ENCODE peak calls at places on chromosomes 11 and 22, in five cellular contexts. L, U, P, R and S are unnamed samples.

GRCh38 chr11:34317666-34318065 is 40.1 kb downstream of the ABTB2 start:
- DNase-seq in L (no peak), U (no peak), P (no peak), R (no peak), S (no peak)

GRCh38 chr11:44018127-44018521 is 29.7 kb upstream of the ACCSL start:
- DNase-seq in L (no peak), U (no peak), P (no peak), R (no peak), S (no peak)

GRCh38 chr11:66835762-66836405 is 7.4 kb upstream of the RCE1 start:
- DNase-seq in L (no peak), U (no peak), P (no peak), R (no peak), S (no peak)

GRCh38 chr11:64249563-64250405 is 1.5 kb upstream of the PLCB3 start:
- DNase-seq in L (no peak), U (no peak), P (no peak), R (no peak), S (no peak)

GRCh38 chr22:34760276-34761008 is 305.5 kb upstream of the ISX start:
- DNase-seq in L (no peak), U (no peak), P (no peak), R (no peak), S (no peak)

GRCh38 chr11:13280777-13281176 is 3.2 kb downstream of the BMAL1 start:
- DNase-seq in L (no peak), U (no peak), P (no peak), R (no peak), S (no peak)

GRCh38 chr11:35274909-35275807 is 136.2 kb downstream of the CD44 start:
- DNase-seq in L (no peak), U (no peak), P (peak), R (peak), S (peak)

GRCh38 chr11:60914620-60915249 is 777 bp downstream of the TMEM109 start:
- DNase-seq in L (peak), U (no peak), P (peak), R (no peak), S (no peak)

GRCh38 chr11:86594746-86595145 is 77.7 kb downstream of the ME3 start:
- DNase-seq in L (no peak), U (no peak), P (peak), R (no peak), S (no peak)

GRCh38 chr22:28648792-28649191 is 30.8 kb downstream of the TTC28 start:
- DNase-seq in L (no peak), U (no peak), P (no peak), R (no peak), S (no peak)

GRCh38 chr11:76658231-76658630 is 12.3 kb downstream of the LRRC32 start:
- DNase-seq in L (no peak), U (no peak), P (no peak), R (no peak), S (no peak)

GRCh38 chr11:116078101-116078561 is 573.9 kb upstream of the CADM1 start:
- DNase-seq in L (peak), U (no peak), P (peak), R (no peak), S (no peak)

GRCh38 chr22:32409977-32410376 is 2.1 kb downstream of the RTCB start:
- DNase-seq in L (no peak), U (no peak), P (no peak), R (no peak), S (no peak)

GRCh38 chr22:36180038-36180880 is 19.7 kb upstream of the APOL3 start:
- DNase-seq in L (peak), U (peak), P (peak), R (peak), S (peak)

GRCh38 chr11:115985896-115986295 is 481.7 kb upstream of the CADM1 start:
- DNase-seq in L (no peak), U (no peak), P (no peak), R (no peak), S (no peak)

GRCh38 chr11:127074151-127074761 is 73.7 kb upstream of the KIRREL3 start:
- DNase-seq in L (peak), U (no peak), P (peak), R (no peak), S (peak)

GRCh38 chr11:11406652-11407051 is 53.6 kb upstream of the CSNK2A3 start:
- DNase-seq in L (no peak), U (no peak), P (no peak), R (no peak), S (no peak)

GRCh38 chr22:46501701-46502100 is 35.7 kb downstream of the CELSR1 start:
- DNase-seq in L (no peak), U (no peak), P (no peak), R (no peak), S (no peak)

GRCh38 chr11:125165664-125166346 is 1.3 kb downstream of the PKNOX2 start:
- DNase-seq in L (no peak), U (no peak), P (peak), R (no peak), S (no peak)

GRCh38 chr11:46640034-46640788 is 22.9 kb downstream of the ATG13 start:
- DNase-seq in L (no peak), U (no peak), P (no peak), R (no peak), S (no peak)

GRCh38 chr11:14583252-14584105 is 60.1 kb upstream of the PDE3B start:
- DNase-seq in L (peak), U (no peak), P (peak), R (no peak), S (no peak)

GRCh38 chr11:37623778-37624177 is 1025.7 kb upstream of the RAG2 start:
- DNase-seq in L (no peak), U (no peak), P (no peak), R (no peak), S (no peak)

GRCh38 chr11:3085052-3085451 is 27.8 kb upstream of the CARS1 start:
- DNase-seq in L (peak), U (no peak), P (no peak), R (no peak), S (no peak)

GRCh38 chr11:122979103-122979814 is 2.4 kb downstream of the BSX start:
- DNase-seq in L (no peak), U (no peak), P (peak), R (no peak), S (peak)

GRCh38 chr22:36022162-36022561 is 6.5 kb downstream of the RBFOX2 start:
- DNase-seq in L (no peak), U (no peak), P (no peak), R (no peak), S (no peak)

GRCh38 chr11:19756675-19757475 is 44.2 kb downstream of the NAV2 start:
- DNase-seq in L (no peak), U (no peak), P (peak), R (no peak), S (no peak)

GRCh38 chr11:27429740-27430451 is 42.7 kb downstream of the LGR4 start:
- DNase-seq in L (peak), U (no peak), P (no peak), R (no peak), S (no peak)

GRCh38 chr11:65844231-65844872 is 10.6 kb downstream of the SNX32 start:
- DNase-seq in L (no peak), U (no peak), P (no peak), R (no peak), S (no peak)

GRCh38 chr11:77201991-77202841 is 74.2 kb downstream of the MYO7A start:
- DNase-seq in L (no peak), U (no peak), P (no peak), R (no peak), S (no peak)

GRCh38 chr22:26170795-26171194 is 1.5 kb downstream of the SEZ6L start:
- DNase-seq in L (peak), U (no peak), P (peak), R (no peak), S (no peak)

DNA sequence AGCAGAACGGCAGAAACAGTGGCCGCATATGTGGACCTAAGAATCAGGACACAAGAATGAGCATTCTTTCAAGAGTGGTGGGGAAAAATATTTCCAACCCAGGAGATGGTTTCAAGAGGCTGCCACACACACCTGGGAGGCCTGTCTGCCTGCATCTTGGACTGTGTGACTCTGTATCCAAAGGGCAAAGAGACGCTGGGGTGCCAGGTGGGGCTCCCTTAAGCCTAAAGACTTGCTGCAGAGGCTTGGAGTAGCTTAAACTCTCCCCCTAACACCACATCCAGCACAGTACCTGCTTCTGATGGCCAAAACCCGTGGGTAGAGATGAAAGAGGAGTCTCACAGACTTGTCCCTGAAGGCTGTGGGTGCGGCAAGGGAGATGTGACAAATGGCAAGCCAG is 3.5 kb downstream of the CXCR5 start:
- DNase-seq in L (no peak), U (no peak), P (no peak), R (no peak), S (no peak)
- H3K27ac ChIP-seq in L (no peak), U (no peak), P (no peak), R (no peak), S (no peak)

GRCh38 chr11:80826808-80827207 is 1386.0 kb upstream of the TENM4 start:
- DNase-seq in L (no peak), U (no peak), P (no peak), R (no peak), S (no peak)
- H3K4me3 ChIP-seq in L (no peak), U (no peak), P (no peak), R (no peak), S (no peak)

DNA sequence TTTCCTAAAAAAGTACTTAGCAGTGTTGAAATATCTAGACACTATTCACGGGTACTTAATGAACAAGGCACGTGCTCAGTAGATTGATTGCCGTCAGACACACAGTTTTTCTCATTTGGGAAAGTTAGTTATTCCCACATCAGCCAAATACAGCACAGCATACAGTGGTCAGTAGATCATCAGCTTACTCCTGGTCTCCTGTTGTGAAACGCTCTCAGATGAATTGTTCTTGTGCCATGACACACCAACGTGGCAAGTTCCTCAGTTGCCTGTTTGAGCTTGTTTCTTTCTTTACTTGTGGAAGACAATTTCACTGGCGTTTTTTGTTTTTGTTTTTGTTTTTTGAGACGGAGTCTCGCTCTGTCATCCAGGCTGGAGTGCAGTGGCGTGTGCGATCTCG is 8.6 kb downstream of the TAB1 start:
- DNase-seq in L (no peak), U (peak), P (no peak), R (no peak), S (no peak)
- H3K27ac ChIP-seq in L (no peak), U (peak), P (no peak), R (no peak), S (no peak)

DNA sequence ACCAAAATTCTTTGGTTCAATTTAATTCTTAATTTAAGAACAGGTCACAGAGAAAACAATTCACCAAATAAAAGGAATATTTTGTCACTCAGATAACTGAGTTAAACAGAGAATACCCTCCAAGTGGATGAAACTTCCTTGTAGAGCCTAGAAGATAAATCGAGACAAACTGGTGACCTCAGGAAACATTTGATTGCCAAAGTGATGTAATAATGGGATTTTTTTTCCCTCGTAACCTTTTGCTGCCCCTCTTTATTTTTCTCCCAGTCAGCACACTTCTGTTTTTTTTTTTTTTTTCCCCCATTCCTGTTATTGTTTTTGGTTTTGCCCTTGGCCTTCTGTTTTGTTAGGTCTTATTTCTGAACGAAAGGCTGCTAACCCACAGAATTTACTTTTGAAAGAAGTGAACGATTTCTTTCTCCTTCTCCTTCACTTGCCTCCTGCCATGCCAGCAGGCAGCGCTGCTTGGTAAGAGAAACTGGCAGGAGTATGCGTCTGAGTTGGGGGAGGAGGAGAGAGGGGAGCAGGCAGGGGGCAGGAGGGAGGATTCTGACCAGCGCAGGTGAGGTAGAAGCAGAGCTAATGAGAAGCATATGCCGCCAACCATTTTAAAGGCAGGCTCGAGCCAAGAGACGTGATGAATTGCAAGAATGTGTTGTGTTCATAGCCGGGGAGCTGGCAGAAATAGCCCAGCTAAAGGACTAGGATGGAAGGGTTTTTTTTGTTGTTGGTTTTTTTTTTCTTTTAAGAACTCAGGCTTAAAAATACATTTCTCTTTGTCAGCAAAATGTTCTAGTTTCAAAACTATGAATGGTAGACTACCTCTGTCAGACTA is 121.9 kb upstream of the MTMR2 start:
- DNase-seq in L (peak), U (peak), P (peak), R (no peak), S (no peak)
- H3K4me3 ChIP-seq in L (no peak), U (peak), P (no peak), R (no peak), S (no peak)

DNA sequence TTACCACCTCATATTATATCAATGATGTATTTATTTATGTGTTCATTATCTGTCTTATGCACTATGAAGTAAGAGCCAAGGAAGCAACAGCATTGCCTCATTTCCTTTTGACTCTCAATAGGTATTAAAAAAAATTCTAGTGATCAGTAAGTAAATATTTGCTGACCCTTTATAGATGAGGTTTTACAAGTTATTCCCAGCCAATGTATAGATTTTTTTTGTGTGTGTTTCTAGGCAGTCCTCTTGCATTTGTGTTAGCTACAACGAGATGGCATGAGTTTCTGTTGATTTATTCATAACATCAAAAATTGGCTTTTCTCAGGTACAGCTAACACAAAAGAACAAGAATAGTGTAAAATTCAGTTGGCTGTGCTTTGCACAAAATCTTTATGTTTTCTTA is 4.7 kb downstream of the OR1S2 start:
- DNase-seq in L (no peak), U (no peak), P (no peak), R (no peak), S (no peak)
- H3K27ac ChIP-seq in L (no peak), U (no peak), P (no peak), R (no peak), S (no peak)

DNA sequence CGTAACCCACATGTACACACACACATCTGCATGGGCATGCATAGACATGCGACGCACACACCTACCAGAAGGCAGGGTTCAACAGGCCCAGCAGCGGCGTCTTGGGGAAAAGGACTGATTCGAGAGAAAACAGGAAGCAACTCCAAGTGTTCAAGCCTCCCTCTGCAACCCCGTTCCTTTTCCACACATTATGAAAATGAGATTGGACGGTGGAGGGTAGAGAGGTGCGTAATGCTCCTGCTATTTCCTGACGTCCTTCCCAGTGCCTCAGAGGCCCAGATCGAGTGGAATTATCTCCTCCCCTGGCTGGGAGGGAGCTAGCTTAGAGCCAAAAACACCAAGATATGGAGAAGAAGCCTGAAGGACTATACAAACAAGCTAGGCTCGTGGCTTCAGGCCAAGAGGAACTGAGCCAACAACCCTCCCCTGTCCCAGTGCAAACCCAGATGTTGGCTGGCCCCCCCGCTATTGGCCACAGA is 289.2 kb downstream of the MN1 start:
- DNase-seq in L (no peak), U (peak), P (no peak), R (peak), S (peak)
- H3K4me3 ChIP-seq in L (no peak), U (no peak), P (no peak), R (no peak), S (no peak)

GRCh38 chr22:33606495-33606894 is 313.8 kb downstream of the LARGE1 start:
- DNase-seq in L (no peak), U (no peak), P (no peak), R (no peak), S (no peak)
- H3K27ac ChIP-seq in L (no peak), U (no peak), P (no peak), R (no peak), S (no peak)